ENCODE peak calls at places on chromosome 12, in seven cellular contexts. Q is stimulated activated CD8-positive, alpha-beta memory T cell treated with anti-CD3 and anti-CD28 coated beads, Interleukin-7, amount 100 ng/mL, for 48 hours; U is activated T-helper 1 cell treated with Interleukin-2 at 50 U/mL for 16 hours; Y is iPS-NIHi11; R is posterior vena cava; H is activated CD4-positive, CD25-positive, alpha-beta regulatory T cell treated with anti-CD3 and anti-CD28 coated beads, Interleukin-2, amount 50 U/mL, for 16 hours; J is dorsolateral prefrontal cortex. K is an unnamed sample.

GRCh38 chr12:27163048-27163715 is 80.8 kb upstream of the C12orf71 start:
- DNase-seq in J (no peak), U (no peak), Y (no peak), H (no peak), R (no peak), Q (no peak), K (no peak)

GRCh38 chr12:89247541-89247942 is 104.8 kb downstream of the DUSP6 start:
- DNase-seq in J (no peak), H (no peak), R (no peak), Y (peak), U (no peak), Q (no peak), K (no peak)

GRCh38 chr12:12088761-12089160 is 18.0 kb downstream of the BCL2L14 start:
- DNase-seq in Q (no peak), H (no peak), U (no peak), Y (no peak), R (no peak), J (no peak), K (no peak)

GRCh38 chr12:122528582-122528981 is 1.5 kb downstream of the KNTC1 start:
- DNase-seq in R (no peak), J (no peak), U (no peak), Y (no peak), Q (no peak), H (no peak), K (no peak)

GRCh38 chr12:52268212-52268611 is 6.2 kb upstream of the KRT86 start:
- DNase-seq in H (no peak), Q (no peak), R (no peak), U (no peak), Y (no peak), J (no peak), K (no peak)

GRCh38 chr12:105445261-105446015 is 114.9 kb downstream of the C12orf75 start:
- DNase-seq in J (no peak), U (no peak), Y (peak), H (no peak), R (no peak), Q (no peak), K (no peak)

GRCh38 chr12:115922952-115923564 is 354.4 kb downstream of the MED13L start:
- DNase-seq in Y (no peak), U (no peak), J (no peak), Q (no peak), R (no peak), H (no peak), K (no peak)

GRCh38 chr12:24741216-24741615 is 207.7 kb downstream of the BCAT1 start:
- DNase-seq in R (no peak), U (no peak), H (no peak), Q (no peak), J (no peak), Y (no peak), K (no peak)

GRCh38 chr12:128772249-128772648 is 51.5 kb downstream of the SLC15A4 start:
- DNase-seq in U (no peak), Q (no peak), J (no peak), H (no peak), Y (no peak), R (no peak), K (peak)

GRCh38 chr12:82406651-82407050 is 48.3 kb downstream of the METTL25 start:
- DNase-seq in U (no peak), Y (no peak), H (no peak), J (no peak), R (no peak), Q (no peak), K (no peak)

GRCh38 chr12:66516133-66516532 is 162.7 kb downstream of the GRIP1 start:
- DNase-seq in Q (no peak), J (no peak), Y (peak), R (no peak), H (no peak), U (no peak), K (no peak)

GRCh38 chr12:8831116-8831515 is 8.7 kb downstream of the A2ML1 start:
- DNase-seq in Q (no peak), J (no peak), H (no peak), U (no peak), Y (no peak), R (no peak), K (no peak)

GRCh38 chr12:111330800-111331752 is 37.8 kb downstream of the PHETA1 start:
- DNase-seq in Y (peak), Q (no peak), H (no peak), U (no peak), R (no peak), J (no peak), K (no peak)

GRCh38 chr12:85733441-85733840 is 102.8 kb downstream of the RASSF9 start:
- DNase-seq in R (no peak), Y (no peak), J (no peak), U (no peak), H (no peak), Q (no peak), K (no peak)

GRCh38 chr12:68242777-68243176 is 10.6 kb downstream of the IL22 start:
- DNase-seq in J (no peak), Y (no peak), R (no peak), H (no peak), Q (no peak), U (no peak), K (no peak)

GRCh38 chr12:63766498-63766897 is 13.2 kb upstream of the RXYLT1 start:
- DNase-seq in R (no peak), U (no peak), Q (no peak), H (no peak), Y (no peak), J (no peak), K (no peak)

GRCh38 chr12:14954269-14954668 is 7.1 kb downstream of the ARHGDIB start:
- DNase-seq in Q (no peak), U (no peak), H (no peak), J (no peak), Y (no peak), R (no peak), K (no peak)

GRCh38 chr12:121145221-121145620 is 12.5 kb downstream of the P2RX7 start:
- DNase-seq in J (no peak), Y (no peak), H (no peak), U (no peak), Q (no peak), R (no peak), K (no peak)

GRCh38 chr12:43578782-43579181 is 26.8 kb upstream of the ADAMTS20 start:
- DNase-seq in U (no peak), Q (no peak), Y (no peak), R (no peak), J (no peak), H (no peak), K (no peak)

GRCh38 chr12:129069886-129070285 is 216.6 kb downstream of the GLT1D1 start:
- DNase-seq in H (no peak), Y (peak), Q (no peak), J (no peak), U (no peak), R (no peak), K (no peak)

GRCh38 chr12:42958271-42958674 is 368.7 kb upstream of the PRICKLE1 start:
- DNase-seq in H (no peak), R (no peak), Y (no peak), J (no peak), U (no peak), Q (no peak), K (no peak)

GRCh38 chr12:101670007-101670671 is 27.3 kb upstream of the CHPT1 start:
- DNase-seq in U (no peak), R (no peak), J (no peak), Q (no peak), Y (peak), H (no peak), K (no peak)

GRCh38 chr12:74957231-74957630 is 252.4 kb downstream of the KCNC2 start:
- DNase-seq in Q (no peak), U (no peak), J (no peak), R (no peak), Y (no peak), H (no peak), K (no peak)

GRCh38 chr12:52405922-52406385 is at the start of gene KRT82:
- DNase-seq in Y (no peak), R (no peak), Q (no peak), H (no peak), J (no peak), U (no peak), K (no peak)

GRCh38 chr12:130775953-130776856 is 60.1 kb upstream of the RIMBP2 start:
- DNase-seq in J (no peak), H (peak), R (peak), U (peak), Y (peak), Q (peak), K (no peak)

GRCh38 chr12:129190827-129191226 is 337.5 kb downstream of the GLT1D1 start:
- DNase-seq in H (no peak), Q (no peak), U (no peak), Y (peak), R (no peak), J (no peak), K (no peak)

GRCh38 chr12:78062781-78063180 is 232.1 kb downstream of the NAV3 start:
- DNase-seq in Y (no peak), R (no peak), J (no peak), Q (no peak), H (no peak), U (no peak), K (no peak)

GRCh38 chr12:49671051-49671765 is 36.0 kb downstream of the FMNL3 start:
- DNase-seq in Q (peak), J (no peak), Y (no peak), U (peak), H (peak), R (no peak), K (no peak)

GRCh38 chr12:108582981-108583770 is 14.7 kb downstream of the TMEM119 start:
- DNase-seq in H (no peak), Q (no peak), J (no peak), U (no peak), Y (no peak), R (peak), K (peak)

GRCh38 chr12:69821441-69822204 is 3.4 kb upstream of the MYRFL start:
- DNase-seq in J (no peak), U (no peak), H (no peak), R (no peak), Q (no peak), Y (no peak), K (no peak)

GRCh38 chr12:49098035-49098451 is 3.4 kb upstream of the DHH start:
- DNase-seq in J (peak), R (no peak), Q (no peak), U (peak), Y (peak), H (peak), K (peak)

GRCh38 chr12:126397071-126397571 is 1331.9 kb downstream of the AACS start:
- DNase-seq in Y (no peak), H (no peak), Q (no peak), R (no peak), U (no peak), J (no peak), K (no peak)

GRCh38 chr12:103401421-103401820 is 94.3 kb downstream of the C12orf42 start:
- DNase-seq in U (no peak), R (no peak), H (no peak), J (no peak), Q (no peak), Y (peak), K (no peak)

GRCh38 chr12:6963741-6964446 is 6.6 kb downstream of the PHB2 start:
- DNase-seq in H (no peak), Y (no peak), U (no peak), Q (no peak), R (peak), J (no peak), K (peak)

GRCh38 chr12:8609061-8609570 is 3.5 kb downstream of the AICDA start:
- DNase-seq in Y (peak), Q (no peak), J (no peak), R (no peak), U (no peak), H (no peak), K (no peak)

GRCh38 chr12:49515266-49515665 is 23.6 kb upstream of the KCNH3 start:
- DNase-seq in Q (no peak), J (no peak), Y (no peak), R (no peak), H (no peak), U (no peak), K (no peak)

GRCh38 chr12:128829870-128830504 is 6.2 kb upstream of the SLC15A4 start:
- DNase-seq in Q (no peak), U (no peak), H (no peak), R (no peak), J (no peak), Y (no peak), K (no peak)

GRCh38 chr12:94145231-94145979 is 3.0 kb upstream of the PLXNC1 start:
- DNase-seq in Q (no peak), J (no peak), H (no peak), Y (no peak), R (no peak), U (no peak), K (no peak)

GRCh38 chr12:89899651-89900050 is 191.0 kb upstream of the ATP2B1 start:
- DNase-seq in U (no peak), J (no peak), R (no peak), H (no peak), Q (no peak), Y (peak), K (no peak)

K was measured in upper lobe of right lung.